ENCODE peak calls at places on chromosomes 4 and X, in eight cellular contexts. One of them, this sample, is unnamed.

GRCh38 chr4:73620115-73620792 is at the start of gene RASSF6:
- DNase-seq in neural progenitor cell: peak; percentile 73
- DNase-seq in aorta: peak; percentile 72
- DNase-seq in caudate nucleus: no peak
- DNase-seq in astrocyte of the spinal cord: no peak
- DNase-seq in SJSA1: no peak
- DNase-seq in endothelial cell: peak; percentile 34
- DNase-seq in HT1080: no peak
- DNase-seq in this sample: no peak

GRCh38 chr4:103032575-103032974 is 13.1 kb upstream of the SLC9B1 start:
- DNase-seq in caudate nucleus: no peak
- DNase-seq in neural progenitor cell: peak; percentile 71
- DNase-seq in astrocyte of the spinal cord: peak; percentile 23
- DNase-seq in HT1080: peak; percentile 39
- DNase-seq in endothelial cell: peak; percentile 29
- DNase-seq in SJSA1: no peak
- DNase-seq in aorta: no peak
- DNase-seq in this sample: peak; percentile 42

GRCh38 chr4:1216869-1217294 is 32.0 kb downstream of the CTBP1 start:
- DNase-seq in caudate nucleus: no peak
- DNase-seq in neural progenitor cell: no peak
- DNase-seq in SJSA1: no peak
- DNase-seq in aorta: no peak
- DNase-seq in HT1080: no peak
- DNase-seq in endothelial cell: no peak
- DNase-seq in astrocyte of the spinal cord: no peak
- DNase-seq in this sample: no peak

GRCh38 chr4:3261411-3262207 is 12.7 kb downstream of the MSANTD1 start:
- DNase-seq in SJSA1: peak; percentile 19
- DNase-seq in HT1080: no peak
- DNase-seq in caudate nucleus: no peak
- DNase-seq in endothelial cell: no peak
- DNase-seq in astrocyte of the spinal cord: no peak
- DNase-seq in aorta: peak; percentile 67
- DNase-seq in neural progenitor cell: peak; percentile 1
- DNase-seq in this sample: no peak

GRCh38 chr4:38075370-38076152 is 115.4 kb downstream of the PTTG2 start:
- DNase-seq in endothelial cell: no peak
- DNase-seq in astrocyte of the spinal cord: no peak
- DNase-seq in neural progenitor cell: no peak
- DNase-seq in caudate nucleus: no peak
- DNase-seq in aorta: no peak
- DNase-seq in SJSA1: no peak
- DNase-seq in HT1080: no peak
- DNase-seq in this sample: no peak

GRCh38 chr4:60938181-60938580 is 261.9 kb upstream of the ADGRL3 start:
- DNase-seq in SJSA1: no peak
- DNase-seq in astrocyte of the spinal cord: no peak
- DNase-seq in caudate nucleus: no peak
- DNase-seq in HT1080: no peak
- DNase-seq in endothelial cell: no peak
- DNase-seq in aorta: no peak
- DNase-seq in neural progenitor cell: no peak
- DNase-seq in this sample: no peak

GRCh38 chrX:7925867-7926472 is 1.2 kb downstream of the PNPLA4 start:
- DNase-seq in neural progenitor cell: peak; percentile 68
- DNase-seq in HT1080: peak; percentile 56
- DNase-seq in astrocyte of the spinal cord: peak; percentile 73
- DNase-seq in endothelial cell: peak; percentile 54
- DNase-seq in caudate nucleus: peak; percentile 27
- DNase-seq in SJSA1: no peak
- DNase-seq in aorta: no peak
- DNase-seq in this sample: peak; percentile 73

GRCh38 chrX:21408324-21408723 is 34.1 kb downstream of the CNKSR2 start:
- DNase-seq in aorta: no peak
- DNase-seq in neural progenitor cell: no peak
- DNase-seq in astrocyte of the spinal cord: peak; percentile 20
- DNase-seq in endothelial cell: no peak
- DNase-seq in HT1080: no peak
- DNase-seq in caudate nucleus: no peak
- DNase-seq in SJSA1: no peak
- DNase-seq in this sample: no peak

GRCh38 chr4:3827616-3828492 is 61.7 kb downstream of the ADRA2C start:
- DNase-seq in caudate nucleus: peak; percentile 27
- DNase-seq in endothelial cell: no peak
- DNase-seq in astrocyte of the spinal cord: no peak
- DNase-seq in aorta: peak; percentile 95
- DNase-seq in HT1080: no peak
- DNase-seq in SJSA1: no peak
- DNase-seq in neural progenitor cell: no peak
- DNase-seq in this sample: peak; percentile 62

GRCh38 chrX:55907968-55908607 is 190.5 kb downstream of the RRAGB start:
- DNase-seq in endothelial cell: peak; percentile 33
- DNase-seq in SJSA1: peak; percentile 53
- DNase-seq in aorta: peak; percentile 80
- DNase-seq in HT1080: peak; percentile 27
- DNase-seq in caudate nucleus: peak; percentile 14
- DNase-seq in neural progenitor cell: peak; percentile 81
- DNase-seq in astrocyte of the spinal cord: peak; percentile 37
- DNase-seq in this sample: peak; percentile 7

GRCh38 chr4:69995526-69996016 is at the start of gene STATH:
- DNase-seq in SJSA1: no peak
- DNase-seq in endothelial cell: no peak
- DNase-seq in aorta: no peak
- DNase-seq in HT1080: peak; percentile 28
- DNase-seq in caudate nucleus: no peak
- DNase-seq in astrocyte of the spinal cord: no peak
- DNase-seq in neural progenitor cell: no peak
- DNase-seq in this sample: peak; percentile 5

GRCh38 chrX:19065535-19065934 is 56.7 kb downstream of the ADGRG2 start:
- DNase-seq in SJSA1: no peak
- DNase-seq in endothelial cell: no peak
- DNase-seq in neural progenitor cell: no peak
- DNase-seq in aorta: no peak
- DNase-seq in caudate nucleus: no peak
- DNase-seq in HT1080: no peak
- DNase-seq in astrocyte of the spinal cord: no peak
- DNase-seq in this sample: no peak

GRCh38 chrX:42107495-42108139 is 184.3 kb upstream of the CASK start:
- DNase-seq in astrocyte of the spinal cord: no peak
- DNase-seq in neural progenitor cell: no peak
- DNase-seq in caudate nucleus: no peak
- DNase-seq in HT1080: no peak
- DNase-seq in aorta: no peak
- DNase-seq in endothelial cell: no peak
- DNase-seq in SJSA1: no peak
- DNase-seq in this sample: no peak

GRCh38 chr4:156815717-156816319 is 155.8 kb downstream of the PDGFC start:
- DNase-seq in SJSA1: no peak
- DNase-seq in endothelial cell: no peak
- DNase-seq in aorta: no peak
- DNase-seq in HT1080: no peak
- DNase-seq in astrocyte of the spinal cord: no peak
- DNase-seq in caudate nucleus: no peak
- DNase-seq in neural progenitor cell: no peak
- DNase-seq in this sample: no peak

GRCh38 chrX:154696328-154697045 is 43.1 kb upstream of the CTAG2 start:
- DNase-seq in SJSA1: no peak
- DNase-seq in caudate nucleus: no peak
- DNase-seq in astrocyte of the spinal cord: peak; percentile 61
- DNase-seq in HT1080: peak; percentile 86
- DNase-seq in endothelial cell: no peak
- DNase-seq in aorta: no peak
- DNase-seq in neural progenitor cell: no peak
- DNase-seq in this sample: peak; percentile 76

GRCh38 chr4:24719615-24720014 is 75.8 kb upstream of the SOD3 start:
- DNase-seq in astrocyte of the spinal cord: no peak
- DNase-seq in HT1080: no peak
- DNase-seq in aorta: no peak
- DNase-seq in caudate nucleus: no peak
- DNase-seq in SJSA1: no peak
- DNase-seq in neural progenitor cell: no peak
- DNase-seq in endothelial cell: no peak
- DNase-seq in this sample: no peak

GRCh38 chrX:75365243-75365975 is 91.5 kb downstream of the UPRT start:
- DNase-seq in aorta: no peak
- DNase-seq in HT1080: no peak
- DNase-seq in SJSA1: no peak
- DNase-seq in neural progenitor cell: no peak
- DNase-seq in endothelial cell: no peak
- DNase-seq in caudate nucleus: no peak
- DNase-seq in astrocyte of the spinal cord: peak; percentile 2
- DNase-seq in this sample: no peak

GRCh38 chr4:8739820-8740665 is 131.6 kb downstream of the HMX1 start:
- DNase-seq in aorta: no peak
- DNase-seq in neural progenitor cell: no peak
- DNase-seq in caudate nucleus: no peak
- DNase-seq in SJSA1: peak; percentile 69
- DNase-seq in endothelial cell: no peak
- DNase-seq in astrocyte of the spinal cord: no peak
- DNase-seq in HT1080: peak; percentile 6
- DNase-seq in this sample: no peak

GRCh38 chr4:38354421-38354820 is 309.6 kb upstream of the KLF3 start:
- DNase-seq in caudate nucleus: no peak
- DNase-seq in HT1080: no peak
- DNase-seq in endothelial cell: no peak
- DNase-seq in SJSA1: no peak
- DNase-seq in neural progenitor cell: no peak
- DNase-seq in aorta: no peak
- DNase-seq in astrocyte of the spinal cord: no peak
- DNase-seq in this sample: no peak

GRCh38 chrX:39577976-39578962 is 519.5 kb downstream of the BCOR start:
- DNase-seq in astrocyte of the spinal cord: no peak
- DNase-seq in aorta: peak; percentile 80
- DNase-seq in SJSA1: peak; percentile 44
- DNase-seq in neural progenitor cell: no peak
- DNase-seq in HT1080: no peak
- DNase-seq in endothelial cell: no peak
- DNase-seq in caudate nucleus: no peak
- DNase-seq in this sample: no peak

GRCh38 chr4:40176602-40177001 is 20.2 kb upstream of the RHOH start:
- DNase-seq in HT1080: no peak
- DNase-seq in caudate nucleus: no peak
- DNase-seq in astrocyte of the spinal cord: no peak
- DNase-seq in neural progenitor cell: no peak
- DNase-seq in aorta: no peak
- DNase-seq in endothelial cell: no peak
- DNase-seq in SJSA1: no peak
- DNase-seq in this sample: no peak

GRCh38 chr4:87978656-87979055 is 3.1 kb downstream of the SPP1 start:
- DNase-seq in astrocyte of the spinal cord: peak; percentile 22
- DNase-seq in aorta: no peak
- DNase-seq in HT1080: peak; percentile 52
- DNase-seq in SJSA1: no peak
- DNase-seq in neural progenitor cell: no peak
- DNase-seq in caudate nucleus: peak; percentile 11
- DNase-seq in endothelial cell: no peak
- DNase-seq in this sample: no peak

GRCh38 chrX:38305971-38306370 is 21.3 kb downstream of the RPGR start:
- DNase-seq in aorta: no peak
- DNase-seq in SJSA1: no peak
- DNase-seq in caudate nucleus: no peak
- DNase-seq in HT1080: no peak
- DNase-seq in neural progenitor cell: no peak
- DNase-seq in endothelial cell: no peak
- DNase-seq in astrocyte of the spinal cord: peak; percentile 49
- DNase-seq in this sample: peak; percentile 91

GRCh38 chrX:41984628-41985027 is 61.3 kb upstream of the CASK start:
- DNase-seq in endothelial cell: no peak
- DNase-seq in HT1080: no peak
- DNase-seq in aorta: no peak
- DNase-seq in SJSA1: no peak
- DNase-seq in caudate nucleus: no peak
- DNase-seq in astrocyte of the spinal cord: no peak
- DNase-seq in neural progenitor cell: no peak
- DNase-seq in this sample: no peak

GRCh38 chr4:26206981-26207380 is 113.8 kb upstream of the RBPJ start:
- DNase-seq in aorta: no peak
- DNase-seq in HT1080: no peak
- DNase-seq in caudate nucleus: no peak
- DNase-seq in endothelial cell: no peak
- DNase-seq in SJSA1: no peak
- DNase-seq in neural progenitor cell: no peak
- DNase-seq in astrocyte of the spinal cord: peak; percentile 37
- DNase-seq in this sample: no peak

GRCh38 chrX:50497067-50497466 is 26.4 kb upstream of the DGKK start:
- DNase-seq in HT1080: no peak
- DNase-seq in SJSA1: no peak
- DNase-seq in caudate nucleus: no peak
- DNase-seq in astrocyte of the spinal cord: no peak
- DNase-seq in neural progenitor cell: peak; percentile 48
- DNase-seq in endothelial cell: no peak
- DNase-seq in aorta: no peak
- DNase-seq in this sample: no peak

GRCh38 chrX:107505223-107505622 is 55.8 kb downstream of the FRMPD3 start:
- DNase-seq in SJSA1: no peak
- DNase-seq in neural progenitor cell: no peak
- DNase-seq in HT1080: no peak
- DNase-seq in endothelial cell: no peak
- DNase-seq in aorta: no peak
- DNase-seq in caudate nucleus: no peak
- DNase-seq in astrocyte of the spinal cord: no peak
- DNase-seq in this sample: no peak

GRCh38 chrX:29687687-29688086 is 527.7 kb upstream of the MAGEB2 start:
- DNase-seq in HT1080: peak; percentile 33
- DNase-seq in neural progenitor cell: no peak
- DNase-seq in astrocyte of the spinal cord: peak; percentile 64
- DNase-seq in aorta: no peak
- DNase-seq in caudate nucleus: no peak
- DNase-seq in SJSA1: no peak
- DNase-seq in endothelial cell: no peak
- DNase-seq in this sample: peak; percentile 60

GRCh38 chr4:22897520-22898108 is 204.9 kb downstream of the GBA3 start:
- DNase-seq in HT1080: peak; percentile 14
- DNase-seq in caudate nucleus: peak; percentile 2
- DNase-seq in neural progenitor cell: peak; percentile 39
- DNase-seq in aorta: no peak
- DNase-seq in SJSA1: no peak
- DNase-seq in endothelial cell: peak; percentile 55
- DNase-seq in astrocyte of the spinal cord: peak; percentile 33
- DNase-seq in this sample: peak; percentile 33

GRCh38 chr4:180973894-180974293 is 1269.3 kb upstream of the TENM3 start:
- DNase-seq in aorta: no peak
- DNase-seq in SJSA1: no peak
- DNase-seq in astrocyte of the spinal cord: no peak
- DNase-seq in caudate nucleus: no peak
- DNase-seq in HT1080: no peak
- DNase-seq in neural progenitor cell: no peak
- DNase-seq in endothelial cell: no peak
- DNase-seq in this sample: no peak

GRCh38 chr4:154444958-154445357 is 46.6 kb downstream of the DCHS2 start:
- DNase-seq in astrocyte of the spinal cord: no peak
- DNase-seq in neural progenitor cell: no peak
- DNase-seq in endothelial cell: no peak
- DNase-seq in aorta: no peak
- DNase-seq in caudate nucleus: no peak
- DNase-seq in HT1080: no peak
- DNase-seq in SJSA1: no peak
- DNase-seq in this sample: no peak

GRCh38 chr4:7055111-7055989 is 12.2 kb downstream of the TADA2B start:
- DNase-seq in SJSA1: no peak
- DNase-seq in astrocyte of the spinal cord: no peak
- DNase-seq in neural progenitor cell: no peak
- DNase-seq in aorta: peak; percentile 54
- DNase-seq in endothelial cell: no peak
- DNase-seq in caudate nucleus: no peak
- DNase-seq in HT1080: peak; percentile 59
- DNase-seq in this sample: peak; percentile 45

GRCh38 chrX:150547511-150548115 is 20.8 kb upstream of the MTM1 start:
- DNase-seq in neural progenitor cell: peak; percentile 56
- DNase-seq in HT1080: no peak
- DNase-seq in caudate nucleus: peak; percentile 80
- DNase-seq in aorta: peak; percentile 91
- DNase-seq in endothelial cell: peak; percentile 16
- DNase-seq in SJSA1: peak; percentile 40
- DNase-seq in astrocyte of the spinal cord: peak; percentile 37
- DNase-seq in this sample: peak; percentile 34

GRCh38 chr4:5510506-5510905 is 197.9 kb downstream of the EVC2 start:
- DNase-seq in caudate nucleus: no peak
- DNase-seq in SJSA1: no peak
- DNase-seq in astrocyte of the spinal cord: no peak
- DNase-seq in aorta: no peak
- DNase-seq in neural progenitor cell: no peak
- DNase-seq in endothelial cell: no peak
- DNase-seq in HT1080: no peak
- DNase-seq in this sample: no peak